ENCODE peak calls at places on chromosomes 11 and 22, in nine cellular contexts. T is lung; A is GM23338; F is effector memory CD4-positive, alpha-beta T cell; M is upper lobe of right lung; I is GM23248; Q is kidney epithelial cell; L is A549; J is AG09309. E is an unnamed sample.

GRCh38 chr11:66004186-66004585 is 1.9 kb downstream of the BANF1 start:
- DNase-seq in Q (no peak), F (no peak), I (no peak), M (no peak), L (no peak), T (no peak), A (no peak), J (no peak), E (no peak)

GRCh38 chr22:17171313-17172171 is 12.5 kb upstream of the HDHD5 start:
- DNase-seq in A (peak), Q (peak), L (peak), F (peak), M (peak), T (peak), I (peak), J (peak), E (peak)

GRCh38 chr11:33663121-33663520 is 37.5 kb downstream of the C11orf91 start:
- DNase-seq in L (no peak), F (no peak), J (no peak), T (no peak), I (no peak), Q (no peak), A (no peak), M (no peak), E (no peak)

GRCh38 chr22:48947636-48948035 is 880.0 kb downstream of the BRD1 start:
- DNase-seq in I (no peak), J (no peak), L (no peak), T (peak), Q (no peak), F (no peak), A (no peak), M (peak), E (no peak)

GRCh38 chr11:737366-737765 is 9.9 kb upstream of the TALDO1 start:
- DNase-seq in A (no peak), F (no peak), M (no peak), Q (no peak), T (no peak), L (no peak), I (no peak), J (no peak), E (no peak)

GRCh38 chr22:28892175-28892731 is 8.9 kb downstream of the ZNRF3 start:
- DNase-seq in Q (no peak), F (no peak), T (no peak), L (no peak), A (peak), J (no peak), M (no peak), I (no peak), E (no peak)

GRCh38 chr22:20141186-20142077 is 9.4 kb downstream of the CCDC188 start:
- DNase-seq in T (no peak), I (peak), F (no peak), M (no peak), A (no peak), Q (peak), J (peak), L (no peak), E (no peak)

GRCh38 chr11:19232910-19233503 is 7.7 kb downstream of the E2F8 start:
- DNase-seq in T (no peak), M (no peak), L (peak), F (no peak), A (no peak), J (peak), I (peak), Q (peak), E (no peak)

GRCh38 chr11:76782526-76783293 is 446 bp upstream of the TSKU start:
- DNase-seq in T (peak), Q (peak), F (no peak), M (peak), I (peak), A (peak), L (peak), J (peak), E (peak)

GRCh38 chr11:134414772-134415765 is 3.0 kb upstream of the B3GAT1 start:
- DNase-seq in L (no peak), T (no peak), J (no peak), Q (no peak), I (no peak), A (no peak), M (no peak), F (no peak), E (no peak)

DNA sequence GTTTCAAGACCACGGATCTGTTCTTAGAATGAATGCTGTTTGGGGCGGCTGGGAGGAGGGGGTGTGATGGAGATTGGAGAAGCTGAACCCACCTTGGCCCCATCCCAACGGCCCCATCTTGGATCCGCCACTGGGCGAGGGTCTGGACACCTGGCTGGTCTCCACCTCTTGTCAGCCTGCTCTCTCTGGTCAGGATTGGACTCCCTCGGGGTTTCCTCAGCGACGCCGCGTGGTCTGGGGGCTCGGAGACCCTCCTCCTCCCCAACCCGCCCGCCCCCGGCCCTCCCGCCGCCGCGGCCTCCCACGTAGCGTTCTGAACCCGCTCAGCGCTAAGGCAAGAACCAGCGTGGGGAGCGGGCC is 4.3 kb upstream of the FLI1 start:
- DNase-seq in L (no peak), T (no peak), I (no peak), A (peak), M (no peak), J (no peak), F (no peak), Q (no peak), E (no peak)
- H3K4me3 ChIP-seq in L (no peak), T (no peak), I (peak), A (peak), M (no peak), J (no peak), F (no peak), Q (no peak), E (no peak)

GRCh38 chr11:45324459-45324858 is 38.3 kb upstream of the SYT13 start:
- DNase-seq in L (no peak), I (no peak), M (no peak), F (no peak), A (no peak), J (no peak), Q (no peak), T (peak), E (no peak)

GRCh38 chr11:45333023-45333422 is 46.9 kb upstream of the SYT13 start:
- DNase-seq in I (no peak), L (no peak), Q (no peak), A (no peak), T (no peak), J (no peak), F (no peak), M (no peak), E (no peak)

GRCh38 chr11:45331839-45332485 is 45.8 kb upstream of the SYT13 start:
- DNase-seq in J (no peak), Q (no peak), T (no peak), M (no peak), F (no peak), A (peak), I (peak), L (no peak), E (no peak)

GRCh38 chr11:45332486-45332934 is 46.4 kb upstream of the SYT13 start:
- DNase-seq in I (peak), A (peak), Q (no peak), F (no peak), J (no peak), M (no peak), L (peak), T (no peak), E (no peak)

DNA sequence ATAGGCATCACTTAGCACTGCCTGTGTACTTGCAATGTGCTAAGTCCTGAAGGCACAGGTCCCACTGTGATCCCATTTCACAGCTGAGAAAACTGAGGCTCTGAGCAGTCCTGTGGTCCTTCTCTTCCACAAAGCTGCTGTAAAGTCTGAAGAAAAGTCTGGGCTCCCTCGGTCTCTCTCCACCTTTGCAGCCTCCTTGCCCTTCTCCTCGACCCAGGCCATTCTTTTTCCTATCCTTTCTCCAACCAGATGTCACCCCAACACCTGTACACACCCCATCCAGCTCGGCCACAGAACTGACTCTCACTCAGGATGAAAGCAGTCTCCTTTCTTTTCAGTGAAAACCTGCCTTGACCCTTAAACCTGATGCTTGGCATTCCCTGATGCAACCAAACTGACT is 42.6 kb upstream of the SYT13 start:
- DNase-seq in F (no peak), M (no peak), T (no peak), J (no peak), Q (no peak), A (no peak), I (no peak), L (no peak), E (no peak)
- H3K4me3 ChIP-seq in F (no peak), M (no peak), T (no peak), J (no peak), Q (no peak), A (no peak), I (no peak), L (no peak), E (no peak)

GRCh38 chr11:67406420-67406968 is 2.6 kb downstream of the TBC1D10C start:
- DNase-seq in F (no peak), M (no peak), I (no peak), J (no peak), Q (no peak), A (no peak), L (no peak), T (no peak), E (no peak)

GRCh38 chr11:67404515-67405195 is 772 bp downstream of the TBC1D10C start:
- DNase-seq in L (no peak), T (no peak), J (no peak), I (no peak), F (no peak), A (no peak), M (peak), Q (no peak), E (no peak)

GRCh38 chr11:67405688-67406339 is 1.9 kb downstream of the TBC1D10C start:
- DNase-seq in A (no peak), L (no peak), J (no peak), F (no peak), Q (no peak), M (no peak), T (no peak), I (no peak), E (no peak)

GRCh38 chr11:67406969-67407699 is 3.3 kb downstream of the TBC1D10C start:
- DNase-seq in F (no peak), J (no peak), Q (no peak), A (no peak), T (no peak), L (no peak), M (no peak), I (peak), E (no peak)

GRCh38 chr11:67405196-67405567 is 1.3 kb downstream of the TBC1D10C start:
- DNase-seq in M (no peak), Q (no peak), A (no peak), F (no peak), J (no peak), I (no peak), L (no peak), T (no peak), E (no peak)
- H3K4me3 ChIP-seq in M (peak), Q (no peak), A (no peak), F (peak), J (no peak), I (no peak), L (no peak), T (no peak), E (peak)

DNA sequence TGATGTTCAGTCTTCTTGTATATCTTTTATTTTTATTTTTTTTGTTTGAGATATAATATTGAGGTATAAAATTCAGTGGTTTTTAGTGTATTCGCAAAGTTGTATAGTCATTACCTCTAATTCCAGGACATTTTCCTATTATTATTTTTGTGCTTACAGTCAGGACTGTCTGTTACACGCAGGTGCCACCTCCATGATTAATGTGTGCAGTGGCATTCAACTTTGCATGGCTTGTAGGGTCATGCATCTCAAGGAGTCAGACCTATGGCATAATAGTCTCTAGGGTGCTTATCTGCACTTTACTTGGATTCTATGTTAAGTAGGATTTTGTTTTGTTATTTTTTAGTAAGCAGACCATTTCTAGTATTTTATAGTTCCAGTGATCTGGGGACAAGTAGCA is 1.0 kb downstream of the CTR9 start:
- DNase-seq in T (no peak), M (no peak), F (no peak), I (no peak), Q (no peak), A (no peak), L (no peak), J (no peak), E (no peak)
- H3K4me3 ChIP-seq in T (peak), M (peak), F (peak), I (peak), Q (peak), A (peak), L (peak), J (peak), E (peak)

GRCh38 chr11:27699242-27699925 is 871 bp downstream of the BDNF start:
- DNase-seq in L (no peak), I (peak), F (no peak), J (no peak), A (peak), Q (no peak), M (peak), T (no peak), E (no peak)
- H3K4me3 ChIP-seq in L (peak), I (peak), F (no peak), J (peak), A (peak), Q (peak), M (peak), T (no peak), E (peak)

DNA sequence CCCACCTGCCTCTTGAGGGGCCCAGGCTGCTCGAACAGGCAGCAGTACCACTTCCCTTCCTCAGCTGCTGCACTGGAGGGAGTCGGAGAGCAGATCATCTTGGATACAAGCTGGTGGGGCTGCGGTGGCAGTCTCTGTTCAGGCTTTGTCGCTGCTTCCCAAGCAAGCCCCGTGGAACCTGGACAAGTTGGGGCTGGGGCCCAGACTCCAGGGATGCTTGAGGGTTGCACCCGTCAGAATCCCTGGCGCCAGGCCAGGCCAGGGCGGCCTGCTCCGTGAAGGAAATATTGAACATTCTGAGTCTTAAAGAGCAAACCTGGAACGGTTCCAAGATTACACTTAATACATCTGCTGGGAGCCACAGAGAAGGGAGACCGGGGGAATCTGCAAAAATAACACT is 310.1 kb upstream of the SORL1-AS1 start:
- DNase-seq in L (no peak), J (no peak), T (no peak), Q (no peak), I (peak), A (peak), F (no peak), M (no peak), E (no peak)
- H3K4me3 ChIP-seq in L (no peak), J (no peak), T (no peak), Q (no peak), I (peak), A (no peak), F (no peak), M (no peak), E (no peak)

DNA sequence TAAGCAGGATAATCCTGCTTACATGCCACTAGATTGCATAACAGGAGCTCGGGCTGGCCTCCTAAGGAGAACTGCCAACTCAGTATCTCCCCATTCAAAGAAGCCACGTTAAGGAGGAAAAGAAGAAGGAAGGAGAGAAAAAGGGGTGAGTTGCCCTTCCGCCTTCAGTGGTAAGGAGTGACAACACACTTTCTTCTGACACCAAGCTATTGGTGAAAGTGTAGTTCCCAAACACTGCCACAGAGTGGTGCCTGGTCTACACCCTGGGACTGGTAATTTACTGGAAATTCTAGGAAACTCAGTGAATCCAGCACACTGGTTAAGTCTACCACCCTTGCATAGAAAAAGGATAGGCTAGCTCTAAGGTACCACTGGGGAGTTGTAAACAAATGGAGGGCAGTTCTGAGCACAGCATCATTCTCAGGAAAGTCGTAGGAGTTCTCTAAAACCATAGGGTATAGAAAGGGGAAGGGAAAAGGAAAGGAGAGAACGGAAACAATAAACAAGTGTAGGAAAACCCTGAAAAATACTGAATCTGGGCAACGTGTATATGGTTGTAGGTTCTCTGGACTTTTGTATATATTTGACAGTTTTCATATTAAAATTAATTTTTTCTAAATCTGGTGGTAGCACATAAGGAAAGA is 58.2 kb downstream of the RRAS2 start:
- DNase-seq in F (peak), Q (no peak), J (peak), A (peak), L (peak), M (no peak), I (peak), T (peak), E (no peak)
- H3K4me3 ChIP-seq in F (no peak), Q (no peak), J (no peak), A (no peak), L (no peak), M (no peak), I (no peak), T (no peak), E (no peak)